ENCODE peak calls at places on chromosomes 7 and 10, in five cellular contexts. L is pancreas, B is right cardiac atrium, G is activated T-cell treated with anti-CD3 and anti-CD28 coated beads for 1 hour, P is neuronal stem cell. N is an unnamed sample.

GRCh38 chr10:52540479-52540984 is 226.5 kb downstream of the DKK1 start:
- DNase-seq in P (no peak), B (no peak), L (no peak), G (no peak), N (no peak)

GRCh38 chr7:2754086-2754485 is 66.1 kb downstream of the AMZ1 start:
- DNase-seq in B (no peak), L (no peak), G (no peak), P (no peak), N (no peak)

GRCh38 chr10:1043532-1043995 is 5.4 kb downstream of the IDI1 start:
- DNase-seq in B (peak), L (no peak), P (no peak), G (no peak), N (no peak)

GRCh38 chr10:61974611-61975010 is 73.1 kb downstream of the ARID5B start:
- DNase-seq in B (peak), G (no peak), L (peak), P (no peak), N (peak)

GRCh38 chr10:83062871-83063270 is 1076.4 kb upstream of the GHITM start:
- DNase-seq in L (no peak), B (no peak), G (no peak), P (no peak), N (no peak)

GRCh38 chr7:50310361-50310760 is 5.8 kb downstream of the IKZF1 start:
- DNase-seq in L (no peak), G (no peak), B (no peak), P (no peak), N (no peak)

GRCh38 chr7:29976673-29977072 is 12.9 kb downstream of the SCRN1 start:
- DNase-seq in G (no peak), L (no peak), B (peak), P (no peak), N (peak)

GRCh38 chr10:70830185-70830584 is 14.4 kb downstream of the SGPL1 start:
- DNase-seq in P (no peak), G (no peak), L (no peak), B (no peak), N (no peak)

GRCh38 chr10:13716161-13717071 is 129.7 kb downstream of the PRPF18 start:
- DNase-seq in G (no peak), B (no peak), L (no peak), P (no peak), N (no peak)

GRCh38 chr7:86248977-86249376 is 394.7 kb upstream of the GRM3 start:
- DNase-seq in L (no peak), B (no peak), G (no peak), P (no peak), N (no peak)

GRCh38 chr10:71767420-71768035 is 5.8 kb downstream of the VSIR start:
- DNase-seq in P (no peak), L (no peak), B (peak), G (no peak), N (peak)

GRCh38 chr10:127737563-127738511 is 852 bp downstream of the FOXI2 start:
- DNase-seq in P (no peak), G (no peak), L (no peak), B (no peak), N (no peak)

GRCh38 chr7:21192662-21193061 is 235.2 kb upstream of the SP4 start:
- DNase-seq in P (no peak), G (no peak), L (no peak), B (no peak), N (no peak)

GRCh38 chr7:9983048-9983447 is 990.6 kb upstream of the PHF14 start:
- DNase-seq in L (no peak), B (no peak), G (no peak), P (no peak), N (no peak)

GRCh38 chr10:31074357-31075065 is 42.8 kb upstream of the ZNF438 start:
- DNase-seq in L (no peak), G (no peak), P (no peak), B (no peak), N (no peak)

GRCh38 chr7:123602648-123603047 is 1.0 kb downstream of the ASB15 start:
- DNase-seq in L (no peak), P (no peak), G (no peak), B (no peak), N (no peak)

GRCh38 chr10:21707498-21707897 is 173.5 kb downstream of the MLLT10 start:
- DNase-seq in L (no peak), B (no peak), P (no peak), G (no peak), N (no peak)

GRCh38 chr10:95183451-95184230 is 10.4 kb upstream of the ACSM6 start:
- DNase-seq in P (peak), L (peak), B (peak), G (peak), N (peak)

GRCh38 chr10:81472927-81473470 is 402.0 kb upstream of the NRG3 start:
- DNase-seq in L (no peak), G (no peak), B (no peak), P (no peak), N (no peak)

GRCh38 chr10:3720228-3721019 is 64.6 kb downstream of the KLF6 start:
- DNase-seq in L (no peak), G (no peak), B (peak), P (no peak), N (no peak)

GRCh38 chr10:131849591-131850489 is 51.0 kb upstream of the PPP2R2D start:
- DNase-seq in L (peak), G (no peak), B (no peak), P (no peak), N (no peak)

GRCh38 chr7:139777304-139777890 is 401 bp downstream of the HIPK2 start:
- DNase-seq in G (peak), B (peak), P (peak), L (peak), N (peak)

GRCh38 chr10:26503911-26504310 is 65.8 kb downstream of the APBB1IP start:
- DNase-seq in G (peak), L (no peak), B (no peak), P (no peak), N (no peak)

GRCh38 chr10:103986360-103986759 is 19.4 kb downstream of the SLK start:
- DNase-seq in G (no peak), L (no peak), B (no peak), P (no peak), N (no peak)

N was measured in ovary.